ENCODE peak calls at places on chromosomes 6 and 20, in eight cellular contexts. B is IMR-90, X is GM23248, R is HepG2, E is fibroblast of lung, G is MM.1S, D is mammary epithelial cell, F is neural progenitor cell. P is an unnamed sample.

GRCh38 chr20:36377348-36378326 is 71.5 kb downstream of the DLGAP4 start:
- DNase-seq in E (no peak), D (no peak), G (no peak), X (no peak), F (no peak), B (no peak), R (no peak), P (no peak)

GRCh38 chr6:37131104-37131959 is 38.6 kb upstream of the PIM1 start:
- DNase-seq in F (peak; percentile 55), R (peak; percentile 68), D (no peak), E (peak; percentile 66), G (no peak), X (peak; percentile 17), B (no peak), P (peak; percentile 52)

GRCh38 chr6:42158631-42159030 is 14.5 kb upstream of the GUCA1A start:
- DNase-seq in B (no peak), F (no peak), D (no peak), E (no peak), G (no peak), X (peak; percentile 20), R (no peak), P (no peak)

GRCh38 chr6:111604259-111605099 is 1.2 kb downstream of the TRAF3IP2 start:
- DNase-seq in X (peak; percentile 91), E (peak; percentile 89), B (peak; percentile 80), R (no peak), D (peak; percentile 80), F (peak; percentile 44), G (no peak), P (peak; percentile 90)

GRCh38 chr20:24694727-24695528 is 225.5 kb downstream of the SYNDIG1 start:
- DNase-seq in G (no peak), B (no peak), X (peak; percentile 27), E (no peak), R (no peak), D (no peak), F (no peak), P (no peak)

GRCh38 chr6:44004136-44004535 is 123.1 kb downstream of the MRPL14 start:
- DNase-seq in F (no peak), D (no peak), R (no peak), X (no peak), G (no peak), E (no peak), B (no peak), P (no peak)

GRCh38 chr6:125944434-125944816 is 12.1 kb upstream of the HINT3 start:
- DNase-seq in G (no peak), E (peak; percentile 87), F (no peak), R (peak; percentile 98), D (peak; percentile 69), X (peak; percentile 61), B (peak; percentile 88), P (peak; percentile 98)

GRCh38 chr6:53524455-53524815 is 20.5 kb downstream of the GCLC start:
- DNase-seq in R (no peak), G (no peak), D (no peak), B (peak; percentile 72), F (no peak), E (peak; percentile 51), X (peak; percentile 69), P (peak; percentile 43)

GRCh38 chr20:51700809-51701285 is 67.3 kb downstream of the ATP9A start:
- DNase-seq in G (peak; percentile 47), B (peak; percentile 45), X (peak; percentile 66), F (peak; percentile 61), D (peak; percentile 27), R (peak; percentile 75), E (peak; percentile 63), P (peak; percentile 65)

GRCh38 chr6:136772685-136773472 is 19.4 kb downstream of the MAP3K5 start:
- DNase-seq in E (no peak), X (no peak), G (peak; percentile 44), B (no peak), F (peak; percentile 9), D (no peak), R (no peak), P (no peak)

GRCh38 chr20:63755933-63756647 is 16.5 kb downstream of the SLC2A4RG start:
- DNase-seq in E (no peak), X (no peak), B (no peak), D (no peak), G (no peak), F (no peak), R (no peak), P (no peak)

GRCh38 chr20:47368301-47368700 is 11.8 kb upstream of the ZMYND8 start:
- DNase-seq in B (no peak), E (no peak), F (peak; percentile 65), D (no peak), R (no peak), G (no peak), X (no peak), P (no peak)
- H3K9ac ChIP-seq in B (no peak overlapping the region), E (no peak overlapping the region), F (no peak overlapping the region), D (no peak overlapping the region), R (no peak overlapping the region), G (no peak overlapping the region), X (no peak overlapping the region), P (no peak overlapping the region)

GRCh38 chr20:31608256-31608980 is 3.3 kb downstream of the ID1 start:
- DNase-seq in D (peak; percentile 75), X (peak; percentile 90), E (peak; percentile 60), B (peak; percentile 48), R (peak; percentile 100), G (no peak), F (peak; percentile 93), P (peak; percentile 81)
- H3K27ac ChIP-seq in D (peak overlapping the region; percentile 33), X (peak overlapping the region; percentile 100), E (peak overlapping the region; percentile 98), B (peak overlapping the region; percentile 67), R (peak overlapping the region; percentile 98), G (no peak overlapping the region), F (peak overlapping the region; percentile 59), P (peak overlapping the region; percentile 100)

GRCh38 chr20:17961600-17961965 is 7.0 kb downstream of the SNX5 start:
- DNase-seq in R (no peak), F (no peak), E (no peak), G (no peak), D (no peak), B (peak; percentile 33), X (peak; percentile 71), P (no peak)
- H4K20me1 ChIP-seq in R (peaks cover 99% of the 10 kb centered on the region), F (peaks cover 100% of the 10 kb centered on the region), E (peaks cover 2% of the 10 kb centered on the region), G (peaks cover 87% of the 10 kb centered on the region), D (peaks cover 19% of the 10 kb centered on the region), B (peaks cover 98% of the 10 kb centered on the region), X (peaks cover 19% of the 10 kb centered on the region), P (peaks cover 8% of the 10 kb centered on the region)

GRCh38 chr6:161225677-161226004 is 48.2 kb downstream of the AGPAT4 start:
- DNase-seq in X (no peak), E (no peak), D (no peak), R (no peak), G (no peak), F (no peak), B (no peak), P (no peak)
- H3K9ac ChIP-seq in X (no peak overlapping the region), E (no peak overlapping the region), D (no peak overlapping the region), R (no peak overlapping the region), G (no peak overlapping the region), F (no peak overlapping the region), B (no peak overlapping the region), P (no peak overlapping the region)

GRCh38 chr6:25054469-25054868 is 118.7 kb upstream of the RIPOR2 start:
- DNase-seq in G (no peak), X (peak; percentile 88), E (peak; percentile 76), F (no peak), R (no peak), D (peak; percentile 53), B (peak; percentile 88), P (peak; percentile 46)
- H3K27ac ChIP-seq in G (no peak overlapping the region), X (peak overlapping the region; percentile 84), E (peak overlapping the region; percentile 18), F (no peak overlapping the region), R (no peak overlapping the region), D (no peak overlapping the region), B (peak overlapping the region; percentile 90), P (no peak overlapping the region)

DNA sequence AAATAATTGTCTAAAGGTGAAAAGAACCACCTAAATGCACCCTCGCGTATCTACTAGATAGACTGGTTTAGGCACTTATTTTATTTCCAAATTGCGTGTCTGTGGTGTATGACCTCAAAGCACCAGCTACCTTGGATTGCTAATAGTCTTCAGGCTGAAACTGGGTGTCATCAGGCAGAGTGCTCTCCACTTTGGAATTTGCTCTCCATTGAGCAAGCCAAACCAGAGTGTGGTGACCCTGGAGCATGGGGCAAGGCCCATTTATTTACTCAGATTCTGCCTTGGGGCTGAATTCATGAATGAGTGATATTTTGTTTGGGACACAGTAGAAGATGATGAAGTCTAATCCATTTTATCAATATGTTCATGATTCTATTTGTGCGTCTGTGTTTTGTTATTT is 812.8 kb upstream of the SLC35B3 start:
- DNase-seq in R (no peak), X (peak; percentile 24), E (no peak), G (no peak), D (peak; percentile 22), B (no peak), F (no peak), P (no peak)
- H4K20me1 ChIP-seq in R (no peaks in the 10 kb centered on the region), X (no peaks in the 10 kb centered on the region), E (no peaks in the 10 kb centered on the region), G (no peaks in the 10 kb centered on the region), D (no peaks in the 10 kb centered on the region), B (no peaks in the 10 kb centered on the region), F (no peaks in the 10 kb centered on the region), P (no peaks in the 10 kb centered on the region)

GRCh38 chr20:17611290-17611539 is 41.3 kb downstream of the DSTN start:
- DNase-seq in E (no peak), D (peak; percentile 70), F (no peak), B (no peak), R (no peak), G (no peak), X (no peak), P (no peak)

GRCh38 chr20:17611540-17612286 is 41.8 kb downstream of the DSTN start:
- DNase-seq in D (peak; percentile 70), X (peak; percentile 67), B (no peak), F (peak; percentile 42), G (peak; percentile 21), E (peak; percentile 18), R (peak; percentile 65), P (no peak)

GRCh38 chr20:17610566-17611289 is 40.9 kb downstream of the DSTN start:
- DNase-seq in X (no peak), B (no peak), G (peak; percentile 71), E (no peak), F (no peak), R (no peak), D (peak; percentile 32), P (peak; percentile 31)

GRCh38 chr20:17608701-17609497 is 39.0 kb downstream of the DSTN start:
- DNase-seq in F (no peak), R (no peak), X (no peak), D (no peak), B (no peak), E (no peak), G (no peak), P (no peak)

DNA sequence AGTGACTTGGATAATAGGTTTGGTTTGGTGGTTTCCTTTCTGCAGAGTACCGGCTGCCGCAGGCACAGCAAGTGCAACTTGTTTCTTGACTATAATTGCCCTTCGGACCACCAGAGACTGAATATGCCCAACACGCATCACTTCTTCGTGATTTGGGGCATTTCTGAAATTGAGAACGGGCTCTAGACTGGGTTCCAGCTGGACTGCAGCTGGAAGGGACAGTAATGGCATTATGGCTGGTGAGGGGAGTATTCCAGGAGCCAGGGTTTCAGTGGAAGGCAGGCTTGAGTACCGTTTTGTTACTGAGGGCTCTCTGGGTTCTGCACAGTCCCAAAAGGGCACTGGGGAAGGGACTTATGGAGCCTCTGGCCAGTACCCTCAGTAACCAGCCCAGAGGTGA is 40.1 kb downstream of the DSTN start:
- DNase-seq in R (no peak), X (no peak), F (no peak), G (no peak), B (no peak), D (no peak), E (no peak), P (no peak)
- H3K9ac ChIP-seq in R (no peak overlapping the region), X (no peak overlapping the region), F (no peak overlapping the region), G (no peak overlapping the region), B (no peak overlapping the region), D (no peak overlapping the region), E (no peak overlapping the region), P (no peak overlapping the region)

P was measured in endothelial cell of umbilical vein.